ENCODE peak calls at places on chromosomes 16 and 17, in five cellular contexts. O is IMR-90, I is thoracic aorta, V is omental fat pad, P is neural progenitor cell. F is an unnamed sample.

GRCh38 chr16:29730649-29731048 is 15.1 kb downstream of the C16orf54 start:
- DNase-seq in O (no peak), I (no peak), V (no peak), P (no peak), F (no peak)

GRCh38 chr16:55640714-55641327 is 15.0 kb upstream of the SLC6A2 start:
- DNase-seq in O (no peak), I (no peak), V (no peak), P (no peak), F (no peak)

GRCh38 chr17:45092932-45093430 is 31.9 kb downstream of the NMT1 start:
- DNase-seq in O (peak), I (peak), V (peak), P (no peak), F (no peak)

GRCh38 chr16:83307206-83307990 is 500.4 kb upstream of the HSBP1 start:
- DNase-seq in O (no peak), I (no peak), V (no peak), P (no peak), F (no peak)

GRCh38 chr17:72565758-72566157 is 444.9 kb downstream of the SOX9 start:
- DNase-seq in O (no peak), I (no peak), V (no peak), P (no peak), F (no peak)

GRCh38 chr16:73126453-73126853 is 78.5 kb upstream of the ZFHX3 start:
- DNase-seq in O (peak), I (no peak), V (no peak), P (no peak), F (no peak)

GRCh38 chr16:78676351-78676750 is 576.9 kb downstream of the WWOX start:
- DNase-seq in O (no peak), I (no peak), V (no peak), P (no peak), F (no peak)

GRCh38 chr17:59762022-59762825 is 54.8 kb downstream of the VMP1 start:
- DNase-seq in O (peak), I (no peak), V (no peak), P (no peak), F (no peak)

GRCh38 chr16:57630402-57630787 is 2.0 kb downstream of the ADGRG1 start:
- DNase-seq in O (no peak), I (no peak), V (no peak), P (no peak), F (no peak)

GRCh38 chr16:66324785-66325184 is 41.7 kb upstream of the CDH5 start:
- DNase-seq in O (no peak), I (no peak), V (no peak), P (peak), F (no peak)

GRCh38 chr17:20852541-20853370 is 190.1 kb downstream of the USP22 start:
- DNase-seq in O (no peak), I (no peak), V (no peak), P (peak), F (no peak)

GRCh38 chr17:63988741-63989621 is 9.2 kb upstream of the PRR29 start:
- DNase-seq in O (no peak), I (no peak), V (no peak), P (peak), F (no peak)

GRCh38 chr17:76444518-76445311 is 8.2 kb downstream of the UBE2O start:
- DNase-seq in O (peak), I (no peak), V (no peak), P (no peak), F (no peak)

GRCh38 chr16:2370725-2371124 is 30.2 kb upstream of the ABCA3 start:
- DNase-seq in O (no peak), I (no peak), V (no peak), P (no peak), F (no peak)

GRCh38 chr17:48579738-48580543 is 1.8 kb upstream of the HOXB4 start:
- DNase-seq in O (peak), I (no peak), V (no peak), P (no peak), F (no peak)

GRCh38 chr16:75644240-75645012 is 3.0 kb downstream of the KARS1 start:
- DNase-seq in O (no peak), I (no peak), V (no peak), P (no peak), F (no peak)

GRCh38 chr16:21166561-21166961 is 8.1 kb downstream of the LDAF1 start:
- DNase-seq in O (peak), I (no peak), V (no peak), P (peak), F (no peak)

GRCh38 chr17:309361-309888 is 43.2 kb downstream of the RPH3AL start:
- DNase-seq in O (no peak), I (no peak), V (no peak), P (peak), F (no peak)

GRCh38 chr17:850086-850827 is 68.1 kb downstream of the MRM3 start:
- DNase-seq in O (no peak), I (no peak), V (no peak), P (no peak), F (no peak)

GRCh38 chr17:18267366-18267765 is 6.9 kb downstream of the MIEF2 start:
- DNase-seq in O (no peak), I (no peak), V (no peak), P (no peak), F (no peak)

GRCh38 chr16:15874745-15875314 is 13.6 kb downstream of the CEP20 start:
- DNase-seq in O (peak), I (no peak), V (no peak), P (peak), F (no peak)

GRCh38 chr16:27267037-27267677 is 1.4 kb downstream of the NSMCE1 start:
- DNase-seq in O (no peak), I (no peak), V (no peak), P (no peak), F (no peak)

DNA sequence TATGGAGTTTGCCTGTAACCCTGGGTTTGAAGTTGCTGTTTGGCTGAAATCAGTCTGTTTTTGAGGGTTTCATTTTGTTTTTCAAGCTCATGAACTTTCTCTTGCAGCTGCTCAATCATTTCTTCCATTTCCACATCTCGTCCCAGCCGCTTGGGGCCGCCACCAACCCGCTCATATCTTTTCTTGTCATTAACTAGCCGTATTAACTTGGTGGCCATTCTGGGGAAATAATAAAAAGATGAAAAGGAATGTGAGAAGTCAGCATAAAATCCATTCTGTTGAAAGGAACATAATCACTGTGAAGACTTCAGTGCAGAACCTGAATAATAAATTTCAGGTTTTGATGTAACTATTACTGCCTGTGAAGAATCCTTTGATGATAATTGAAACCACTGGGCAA is 11.5 kb downstream of the RPGRIP1L start:
- DNase-seq in O (no peak), I (no peak), V (no peak), P (peak), F (no peak)
- TF ChIP-seq CTCF in O (no peak), I (no peak), V (no peak), P (peak), F (peak)

GRCh38 chr17:17150450-17150804 is 55.7 kb downstream of the PLD6 start:
- DNase-seq in O (no peak), I (no peak), V (no peak), P (no peak), F (no peak)
- TF ChIP-seq CTCF in O (no peak), I (no peak), V (no peak), P (no peak), F (no peak)

GRCh38 chr17:53426505-53426904 is 396.2 kb upstream of the KIF2B start:
- DNase-seq in O (no peak), I (no peak), V (no peak), P (no peak), F (no peak)
- TF ChIP-seq CTCF in O (no peak), I (no peak), V (no peak), P (no peak), F (no peak)

GRCh38 chr16:70697601-70698170 is 11.8 kb upstream of the MTSS2 start:
- DNase-seq in O (no peak), I (no peak), V (no peak), P (no peak), F (no peak)
- TF ChIP-seq CTCF in O (no peak), I (peak), V (no peak), P (no peak), F (no peak)

GRCh38 chr17:38559880-38560230 is 45.9 kb downstream of the SRCIN1 start:
- DNase-seq in O (no peak), I (no peak), V (no peak), P (no peak), F (no peak)

GRCh38 chr17:38560503-38561318 is 45.0 kb downstream of the SRCIN1 start:
- DNase-seq in O (peak), I (no peak), V (no peak), P (peak), F (no peak)

GRCh38 chr17:38558751-38559024 is 47.1 kb downstream of the SRCIN1 start:
- DNase-seq in O (no peak), I (no peak), V (no peak), P (peak), F (no peak)

GRCh38 chr17:38557836-38558750 is 47.7 kb downstream of the SRCIN1 start:
- DNase-seq in O (peak), I (peak), V (peak), P (peak), F (peak)

DNA sequence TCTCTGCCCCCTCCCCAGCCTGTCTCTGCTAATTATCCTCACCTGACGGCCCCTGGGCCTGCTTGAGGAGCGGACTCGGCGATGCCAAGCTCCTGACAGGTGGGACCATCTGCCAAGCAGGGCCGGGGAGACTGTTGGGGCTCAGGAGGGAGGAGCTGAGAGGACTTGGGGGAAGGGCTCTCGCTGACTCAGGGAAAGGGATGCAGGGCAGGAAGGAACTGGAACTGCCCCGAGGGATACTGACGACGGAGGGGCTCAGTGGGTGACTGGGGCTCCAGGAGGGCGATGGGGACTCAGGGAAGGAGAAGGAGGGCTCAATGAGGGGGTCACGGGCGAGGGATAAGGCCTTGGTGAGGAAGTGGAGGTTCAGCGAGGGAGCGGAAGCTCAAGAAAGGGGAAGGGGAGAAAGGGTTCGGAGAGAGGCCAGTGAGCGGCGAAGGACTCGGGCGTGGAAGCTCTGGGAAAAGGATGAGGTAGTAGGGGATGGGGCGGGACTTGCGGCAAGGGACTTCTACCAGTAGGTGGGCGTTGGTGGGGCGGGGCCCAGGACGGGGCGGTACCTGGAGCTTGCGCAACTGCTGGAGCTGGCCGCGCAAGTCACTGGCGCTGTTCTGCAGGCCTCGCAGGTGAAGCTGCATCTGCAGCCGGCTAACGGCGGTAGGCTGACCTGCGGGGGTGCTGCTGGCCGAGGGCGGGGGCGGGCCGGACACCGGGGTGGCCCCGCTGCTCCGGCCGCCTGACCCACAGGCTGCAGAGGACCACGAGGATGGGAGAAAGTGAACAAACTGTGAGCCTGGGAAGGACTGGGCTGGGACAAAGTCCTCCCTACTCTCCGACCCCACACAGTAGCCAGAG is 46.5 kb downstream of the SRCIN1 start:
- DNase-seq in O (peak), I (no peak), V (peak), P (peak), F (peak)
- TF ChIP-seq CTCF in O (no peak), I (no peak), V (no peak), P (peak), F (peak)

DNA sequence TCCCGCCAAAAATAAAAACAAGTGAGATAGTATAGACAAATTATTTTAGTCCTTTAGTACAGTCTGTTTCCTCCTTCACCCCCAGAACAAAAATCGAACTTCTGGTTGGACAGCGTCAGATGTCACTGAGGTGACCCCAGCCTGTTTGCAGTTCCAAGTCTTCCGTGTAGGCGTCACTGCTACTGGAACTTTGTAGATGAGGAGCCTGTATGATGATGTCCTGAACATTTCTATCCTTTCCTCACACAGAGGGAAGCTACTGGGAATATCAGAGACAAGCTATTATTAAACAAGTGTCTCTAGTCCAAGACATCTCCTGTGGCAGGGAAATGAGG is 924 bp upstream of the VEZF1 start:
- DNase-seq in O (peak), I (no peak), V (no peak), P (peak), F (no peak)
- TF ChIP-seq CTCF in O (peak), I (no peak), V (no peak), P (no peak), F (no peak)

GRCh38 chr17:75099881-75100595 is 9.7 kb upstream of the ARMC7 start:
- DNase-seq in O (no peak), I (no peak), V (no peak), P (no peak), F (no peak)

GRCh38 chr17:75108193-75108592 is 1.6 kb upstream of the ARMC7 start:
- DNase-seq in O (no peak), I (no peak), V (no peak), P (no peak), F (no peak)

GRCh38 chr17:75105269-75106080 is 4.3 kb upstream of the ARMC7 start:
- DNase-seq in O (peak), I (no peak), V (no peak), P (peak), F (no peak)

GRCh38 chr17:75102385-75102821 is 7.4 kb upstream of the ARMC7 start:
- DNase-seq in O (no peak), I (no peak), V (no peak), P (no peak), F (no peak)

DNA sequence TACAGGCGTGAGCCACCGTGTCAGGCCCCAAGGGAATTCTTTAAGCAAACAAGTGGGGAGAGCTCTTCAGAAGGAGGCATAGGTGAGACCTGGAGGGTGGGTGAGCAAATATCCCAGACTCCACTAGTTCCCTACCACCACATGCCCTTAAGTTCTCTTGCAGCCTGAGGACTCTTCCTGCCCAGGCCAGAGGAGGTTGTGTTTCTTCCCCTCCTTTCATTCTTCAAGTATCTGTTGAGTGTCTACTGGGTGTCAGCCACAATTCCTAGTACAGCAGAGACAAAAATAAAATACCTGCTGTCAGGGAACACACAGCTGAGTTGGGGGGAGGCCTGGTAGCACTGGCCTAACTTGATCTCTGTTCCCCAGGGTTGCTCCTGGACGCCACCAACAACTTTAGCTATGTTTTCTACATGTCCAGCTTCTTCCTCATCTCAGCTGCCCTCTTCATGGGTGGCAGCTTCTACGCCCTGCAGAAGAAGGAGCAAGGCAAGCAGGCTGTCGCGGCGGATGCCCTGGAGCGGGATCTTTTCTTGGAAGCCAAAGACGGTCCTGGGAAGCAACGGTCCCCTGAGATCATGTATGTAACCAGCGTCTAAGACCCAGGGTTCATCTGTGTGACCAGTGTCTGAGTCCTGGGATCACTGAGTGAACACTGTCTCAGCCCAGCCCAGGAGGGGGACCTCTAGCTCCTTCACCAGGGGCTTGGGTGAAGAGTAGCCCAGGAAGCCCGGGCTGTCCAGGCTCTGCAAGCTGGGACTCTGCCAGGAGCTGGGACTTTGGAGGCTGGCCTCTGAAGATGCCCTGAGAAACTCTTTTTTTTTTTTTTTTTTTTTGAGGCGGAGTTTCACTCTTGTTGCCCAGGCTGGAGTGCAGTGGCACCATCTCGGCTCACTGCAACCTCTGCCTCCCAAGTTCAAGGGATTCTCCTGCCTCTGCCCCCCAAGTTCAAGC is 5.9 kb upstream of the ARMC7 start:
- DNase-seq in O (no peak), I (no peak), V (no peak), P (no peak), F (no peak)
- TF ChIP-seq CTCF in O (no peak), I (no peak), V (no peak), P (no peak), F (no peak)

GRCh38 chr17:32116937-32117336 is 25.4 kb upstream of the RHOT1 start:
- DNase-seq in O (no peak), I (no peak), V (no peak), P (no peak), F (no peak)

GRCh38 chr17:32110596-32110995 is 31.7 kb upstream of the RHOT1 start:
- DNase-seq in O (no peak), I (no peak), V (no peak), P (no peak), F (no peak)

GRCh38 chr17:32112416-32112815 is 29.9 kb upstream of the RHOT1 start:
- DNase-seq in O (no peak), I (no peak), V (no peak), P (no peak), F (peak)

GRCh38 chr17:32114536-32114935 is 27.8 kb upstream of the RHOT1 start:
- DNase-seq in O (no peak), I (no peak), V (no peak), P (no peak), F (no peak)

DNA sequence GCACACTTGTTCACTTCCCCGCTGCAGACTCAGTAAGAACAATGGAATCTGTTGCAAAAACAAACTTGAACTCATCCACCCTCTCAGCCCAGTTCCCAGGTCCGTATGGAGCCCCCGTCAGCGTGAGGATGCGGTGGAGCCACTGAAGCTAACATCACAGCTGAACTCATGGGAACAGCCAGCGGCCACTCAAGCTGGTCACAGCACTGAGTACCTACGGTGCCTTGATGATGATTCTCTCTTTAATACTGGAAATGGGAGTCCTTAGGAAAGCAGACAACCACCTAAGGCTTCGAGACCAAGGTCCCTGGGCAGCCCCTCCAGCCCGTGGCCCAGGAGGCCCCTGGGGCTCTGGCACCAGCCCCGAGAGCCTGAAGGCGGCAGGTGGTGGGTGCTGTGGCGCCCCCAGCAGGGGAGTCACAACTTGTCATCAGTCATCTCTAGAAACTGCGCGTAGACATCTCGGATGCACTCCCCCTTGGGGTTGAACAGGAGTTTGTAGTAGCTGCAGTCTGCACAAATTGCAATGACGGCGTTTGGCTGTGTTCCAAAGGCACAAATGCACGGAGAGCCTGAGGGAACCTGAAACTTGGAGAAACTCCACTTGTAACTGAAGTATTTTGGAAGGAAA is 31.0 kb upstream of the RHOT1 start:
- DNase-seq in O (peak), I (peak), V (no peak), P (peak), F (peak)
- TF ChIP-seq CTCF in O (peak), I (peak), V (no peak), P (peak), F (peak)

GRCh38 chr17:36459045-36459444 is 27.4 kb upstream of the ZNHIT3 start:
- DNase-seq in O (no peak), I (no peak), V (no peak), P (no peak), F (no peak)

GRCh38 chr17:36463916-36464764 is 22.3 kb upstream of the ZNHIT3 start:
- DNase-seq in O (peak), I (no peak), V (no peak), P (peak), F (peak)

GRCh38 chr17:36461330-36462110 is 25.0 kb upstream of the ZNHIT3 start:
- DNase-seq in O (no peak), I (no peak), V (no peak), P (no peak), F (no peak)

GRCh38 chr17:36460265-36460937 is 26.1 kb upstream of the ZNHIT3 start:
- DNase-seq in O (no peak), I (no peak), V (no peak), P (no peak), F (no peak)

DNA sequence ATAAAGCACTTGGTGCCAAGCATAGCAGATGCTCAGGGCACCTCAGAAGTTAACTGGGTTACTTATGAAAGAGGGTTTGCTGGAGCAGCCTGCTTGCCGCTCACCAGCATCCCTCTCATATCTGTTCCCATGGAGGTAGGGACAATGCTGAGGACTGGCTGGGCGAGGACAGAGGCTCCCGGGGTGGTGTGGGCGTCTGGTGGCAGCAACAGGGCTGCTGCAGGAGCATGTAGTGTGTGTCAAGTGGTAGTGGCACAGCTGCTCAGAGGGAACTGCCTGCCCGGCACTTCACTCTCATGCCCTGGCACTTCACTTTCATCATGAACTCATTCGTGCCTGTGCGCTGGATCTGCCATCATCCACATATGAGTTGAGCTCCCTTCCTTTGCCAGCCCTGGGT is 26.9 kb upstream of the ZNHIT3 start:
- DNase-seq in O (no peak), I (no peak), V (no peak), P (no peak), F (no peak)
- TF ChIP-seq CTCF in O (no peak), I (no peak), V (no peak), P (no peak), F (no peak)

F was measured in type B pancreatic cell.